ENCODE peak calls at places on chromosomes 3 and 15, in eight cellular contexts. B is epithelial cell of esophagus, Z is mucosa of descending colon, C is aorta, D is cardiac fibroblast, O is retinal pigment epithelial cell, J is fibroblast of lung, I is lower leg skin. X is an unnamed sample.

GRCh38 chr15:48414015-48414414 is 82.8 kb downstream of the DUT start:
- DNase-seq in B (no peak), Z (no peak), C (no peak), D (peak; percentile 86), O (no peak), J (peak; percentile 89), I (peak; percentile 83), X (peak; percentile 79)

GRCh38 chr3:64740232-64740631 is 52.4 kb upstream of the ADAMTS9 start:
- DNase-seq in B (peak; percentile 5), Z (no peak), C (no peak), D (peak; percentile 69), O (no peak), J (peak; percentile 36), I (no peak), X (peak; percentile 71)

GRCh38 chr15:55654541-55654940 is 66.4 kb upstream of the PYGO1 start:
- DNase-seq in B (peak; percentile 14), Z (no peak), C (no peak), D (peak; percentile 60), O (no peak), J (peak; percentile 73), I (no peak), X (peak; percentile 19)

GRCh38 chr15:67922971-67923646 is 83.3 kb upstream of the RNU6-1 start:
- DNase-seq in B (no peak), Z (no peak), C (no peak), D (no peak), O (no peak), J (no peak), I (no peak), X (no peak)

GRCh38 chr3:110773413-110773954 is 298.1 kb upstream of the NECTIN3 start:
- DNase-seq in B (peak; percentile 78), Z (no peak), C (no peak), D (peak; percentile 75), O (peak; percentile 75), J (peak; percentile 92), I (no peak), X (peak; percentile 78)

GRCh38 chr3:191316876-191317603 is 12.2 kb upstream of the CCDC50 start:
- DNase-seq in B (no peak), Z (no peak), C (no peak), D (no peak), O (no peak), J (no peak), I (no peak), X (no peak)

GRCh38 chr15:75809986-75810750 is 33.1 kb upstream of the UBE2Q2 start:
- DNase-seq in B (peak; percentile 79), Z (no peak), C (no peak), D (peak; percentile 55), O (no peak), J (peak; percentile 7), I (no peak), X (peak; percentile 4)

GRCh38 chr3:148211725-148212124 is 486.0 kb upstream of the AGTR1 start:
- DNase-seq in B (peak; percentile 45), Z (no peak), C (no peak), D (peak; percentile 87), O (peak; percentile 60), J (peak; percentile 53), I (peak; percentile 18), X (no peak)

GRCh38 chr3:156109989-156110388 is 10.4 kb upstream of the KCNAB1 start:
- DNase-seq in B (no peak), Z (no peak), C (no peak), D (no peak), O (no peak), J (no peak), I (no peak), X (no peak)

GRCh38 chr3:1960506-1960905 is 138.2 kb upstream of the CNTN4 start:
- DNase-seq in B (no peak), Z (no peak), C (no peak), D (no peak), O (no peak), J (no peak), I (no peak), X (no peak)

GRCh38 chr3:30098656-30099454 is 507.5 kb upstream of the TGFBR2 start:
- DNase-seq in B (peak; percentile 84), Z (no peak), C (no peak), D (peak; percentile 57), O (peak; percentile 48), J (peak; percentile 89), I (no peak), X (peak; percentile 62)

GRCh38 chr3:56858331-56858730 is 56.6 kb upstream of the ARHGEF3 start:
- DNase-seq in B (no peak), Z (no peak), C (no peak), D (no peak), O (no peak), J (no peak), I (no peak), X (no peak)

GRCh38 chr3:8441969-8442559 is 59.6 kb upstream of the LMCD1 start:
- DNase-seq in B (peak; percentile 62), Z (no peak), C (no peak), D (peak; percentile 80), O (peak; percentile 49), J (peak; percentile 72), I (peak; percentile 25), X (peak; percentile 87)

GRCh38 chr3:127289646-127290575 is 2.1 kb upstream of the PRR20G start:
- DNase-seq in B (peak; percentile 15), Z (no peak), C (no peak), D (no peak), O (no peak), J (peak; percentile 45), I (no peak), X (no peak)

GRCh38 chr15:88655103-88655553 is 16.3 kb downstream of the ISG20 start:
- DNase-seq in B (no peak), Z (no peak), C (no peak), D (no peak), O (no peak), J (no peak), I (no peak), X (no peak)

GRCh38 chr15:59738676-59739075 is 49.6 kb upstream of the BNIP2 start:
- DNase-seq in B (peak; percentile 38), Z (no peak), C (no peak), D (no peak), O (no peak), J (no peak), I (no peak), X (no peak)

GRCh38 chr15:69729167-69729748 is 276.6 kb downstream of the RPLP1 start:
- DNase-seq in B (peak; percentile 8), Z (no peak), C (no peak), D (peak; percentile 48), O (no peak), J (no peak), I (no peak), X (peak; percentile 64)

DNA sequence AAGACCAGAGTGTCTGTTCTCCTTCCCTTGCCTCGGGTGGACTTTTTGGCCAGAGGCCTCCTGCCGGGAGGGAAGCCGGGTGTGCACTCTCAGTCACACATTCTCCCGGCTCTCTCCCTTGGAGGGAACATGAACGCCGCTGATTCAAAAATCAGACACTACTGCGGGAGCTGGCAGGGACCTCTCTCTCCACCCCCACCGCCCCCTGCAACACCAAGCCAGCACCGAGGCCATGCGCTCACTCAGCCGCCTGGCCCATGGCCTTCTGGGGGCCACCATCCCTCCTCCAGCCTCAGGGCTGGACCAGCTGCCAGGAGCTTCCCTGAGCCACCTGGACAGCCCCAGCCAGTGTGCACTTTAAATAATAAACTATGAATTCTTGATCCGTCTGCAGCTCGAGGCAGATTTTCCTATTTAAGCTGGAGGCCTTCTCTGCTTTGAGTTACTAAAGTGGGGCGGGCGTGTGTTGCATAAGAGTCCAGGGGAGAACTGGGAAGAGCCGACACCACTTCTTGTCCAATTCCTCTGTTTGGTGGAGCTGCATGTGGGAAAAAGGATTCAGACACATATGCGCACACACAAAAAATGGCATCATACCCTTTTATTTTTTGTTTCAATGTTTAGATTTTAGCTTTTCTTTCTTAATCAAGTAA is 30.6 kb downstream of the ADAMTS17 start:
- DNase-seq in B (no peak), Z (no peak), C (no peak), D (no peak), O (no peak), J (no peak), I (no peak), X (no peak)
- H3K4me3 ChIP-seq in B (no peak overlapping the region), Z (no peak overlapping the region), C (no peak overlapping the region), D (no peak overlapping the region), O (no peak overlapping the region), J (no peak overlapping the region), I (no peak overlapping the region), X (no peak overlapping the region)

GRCh38 chr15:92393994-92394326 is 279 bp downstream of the ST8SIA2 start:
- DNase-seq in B (no peak), Z (no peak), C (no peak), D (peak; percentile 1), O (no peak), J (no peak), I (no peak), X (no peak)
- H3K4me3 ChIP-seq in B (no peak overlapping the region), Z (no peak overlapping the region), C (no peak overlapping the region), D (no peak overlapping the region), O (peak overlapping the region; percentile 47), J (no peak overlapping the region), I (no peak overlapping the region), X (no peak overlapping the region)

DNA sequence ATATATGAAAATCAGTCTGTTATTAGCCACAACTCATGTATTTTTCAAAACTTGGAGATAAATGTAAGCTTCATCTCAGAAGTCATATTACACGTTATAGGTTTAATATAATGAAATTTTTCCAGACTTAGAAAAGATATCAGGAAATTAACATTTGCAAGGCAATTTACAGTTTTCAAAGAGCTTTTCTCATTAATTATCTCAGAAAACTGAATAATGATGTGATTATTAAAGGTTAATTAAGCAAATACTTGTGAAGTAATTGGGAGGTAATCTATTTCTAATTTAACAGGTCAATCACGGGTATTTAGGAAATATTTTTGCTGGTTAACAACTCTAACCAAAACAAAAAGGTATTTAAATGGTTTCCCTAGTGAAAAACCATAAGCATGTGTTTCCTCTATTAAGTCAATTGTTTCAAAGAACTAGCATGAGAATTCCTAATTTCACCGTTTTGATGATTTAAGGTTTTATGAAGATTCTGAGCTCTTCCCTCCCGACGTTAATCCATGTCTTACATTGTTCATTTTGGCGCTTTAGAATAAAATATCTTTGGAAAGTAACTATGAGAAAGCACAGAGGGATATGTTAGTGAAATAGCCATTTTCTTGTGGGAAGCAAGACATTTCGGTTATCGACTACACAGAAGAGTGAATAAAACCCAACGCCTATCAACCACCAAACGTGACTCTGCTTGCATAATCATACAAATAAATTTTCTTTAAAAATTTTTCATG is 1.5 kb upstream of the NEO1 start:
- DNase-seq in B (no peak), Z (no peak), C (no peak), D (peak; percentile 1), O (no peak), J (no peak), I (no peak), X (peak; percentile 7)
- H3K4me3 ChIP-seq in B (peak overlapping the region; percentile 68), Z (peak overlapping the region; percentile 67), C (peak overlapping the region; percentile 84), D (no peak overlapping the region), O (peak overlapping the region; percentile 68), J (peak overlapping the region; percentile 76), I (no peak overlapping the region), X (peak overlapping the region; percentile 85)

DNA sequence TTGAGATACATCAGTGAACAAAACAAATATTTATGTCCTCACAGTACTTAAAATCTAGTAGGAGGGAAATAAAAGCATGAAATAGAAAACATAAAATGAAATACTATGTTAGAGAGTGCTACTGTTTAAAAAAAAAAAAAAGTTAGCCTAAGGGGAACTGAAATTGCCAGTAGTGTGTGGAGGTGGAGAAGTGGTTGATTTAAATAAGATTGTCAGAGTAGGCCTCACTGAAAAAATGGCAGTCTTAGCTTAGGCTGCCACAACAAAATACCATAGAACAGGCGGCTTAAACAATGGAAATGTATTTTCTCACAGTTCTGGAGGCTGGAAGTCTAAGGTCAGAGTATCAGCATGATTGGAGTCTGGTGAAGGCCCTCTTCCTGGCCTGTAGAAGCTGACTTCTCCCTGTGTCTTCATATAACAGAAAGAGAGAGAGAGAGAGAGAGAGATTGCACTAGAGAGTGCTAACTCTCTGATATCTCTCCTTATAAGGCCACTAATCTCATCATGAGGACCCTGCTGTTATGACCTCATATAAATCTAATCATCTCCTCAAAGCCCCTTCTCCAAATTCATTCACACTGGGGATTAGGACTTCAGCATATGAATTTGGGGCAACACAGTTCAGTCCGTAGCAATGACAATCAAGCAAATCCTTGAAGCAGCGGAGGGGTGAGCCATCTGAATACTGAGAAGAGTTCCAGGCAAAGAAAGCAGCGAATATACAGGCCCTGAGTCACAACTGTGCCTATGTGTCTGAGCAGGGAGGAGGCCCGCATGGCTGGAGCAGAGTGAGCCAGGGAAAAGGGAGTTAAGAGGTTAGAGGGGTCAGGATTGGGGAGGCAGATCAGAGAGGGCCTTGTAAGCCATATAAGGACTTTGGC is 23.6 kb upstream of the LRRC34 start:
- DNase-seq in B (no peak), Z (no peak), C (no peak), D (peak; percentile 58), O (no peak), J (peak; percentile 38), I (no peak), X (no peak)
- H3K4me3 ChIP-seq in B (no peak overlapping the region), Z (no peak overlapping the region), C (no peak overlapping the region), D (no peak overlapping the region), O (no peak overlapping the region), J (no peak overlapping the region), I (no peak overlapping the region), X (no peak overlapping the region)